ENCODE peak calls at places on chromosomes 1 and 21, in ten cellular contexts. D is B cell, J is kidney epithelial cell, X is mesothelial cell of epicardium, A is heart left ventricle, L is omental fat pad, G is GM20000, B is WTC11, Z is upper lobe of right lung, K is endothelial cell. T is an unnamed sample.

GRCh38 chr1:153168686-153169085 is 18.0 kb upstream of the SPRR2G start:
- DNase-seq in D (no peak), J (no peak), X (no peak), A (no peak), L (no peak), G (no peak), B (no peak), Z (no peak), K (no peak), T (no peak)

GRCh38 chr1:229694053-229694693 is 68.1 kb downstream of the URB2 start:
- DNase-seq in D (no peak), J (peak), X (no peak), A (peak), L (no peak), G (no peak), B (peak), Z (peak), K (peak), T (peak)

GRCh38 chr1:6490181-6491075 is 1.0 kb downstream of the PLEKHG5 start:
- DNase-seq in D (peak), J (no peak), X (peak), A (peak), L (peak), G (peak), B (peak), Z (peak), K (peak), T (peak)

GRCh38 chr1:173545688-173546087 is 57.2 kb downstream of the SLC9C2 start:
- DNase-seq in D (no peak), J (no peak), X (no peak), A (no peak), L (no peak), G (no peak), B (no peak), Z (no peak), K (no peak), T (no peak)

GRCh38 chr1:94843430-94843829 is 23.3 kb downstream of the SLC44A3 start:
- DNase-seq in D (no peak), J (no peak), X (no peak), A (no peak), L (no peak), G (no peak), B (no peak), Z (no peak), K (no peak), T (no peak)

GRCh38 chr1:147167361-147167760 is 4.9 kb downstream of the PRKAB2 start:
- DNase-seq in D (no peak), J (peak), X (no peak), A (no peak), L (no peak), G (no peak), B (no peak), Z (no peak), K (no peak), T (no peak)

GRCh38 chr1:200165493-200166220 is 138.1 kb downstream of the NR5A2 start:
- DNase-seq in D (no peak), J (no peak), X (no peak), A (no peak), L (no peak), G (no peak), B (no peak), Z (no peak), K (no peak), T (no peak)

GRCh38 chr1:162497104-162497722 is 405 bp upstream of the UHMK1 start:
- DNase-seq in D (no peak), J (no peak), X (no peak), A (no peak), L (no peak), G (no peak), B (peak), Z (no peak), K (no peak), T (no peak)

GRCh38 chr1:226975259-226975908 is 35.3 kb downstream of the COQ8A start:
- DNase-seq in D (no peak), J (no peak), X (no peak), A (no peak), L (peak), G (no peak), B (no peak), Z (no peak), K (no peak), T (no peak)

GRCh38 chr1:29698033-29698432 is 461.7 kb downstream of the PTPRU start:
- DNase-seq in D (no peak), J (no peak), X (no peak), A (no peak), L (no peak), G (no peak), B (peak), Z (peak), K (peak), T (peak)

GRCh38 chr1:40820251-40820797 is 36.7 kb downstream of the KCNQ4 start:
- DNase-seq in D (no peak), J (no peak), X (no peak), A (no peak), L (no peak), G (no peak), B (peak), Z (no peak), K (no peak), T (no peak)

GRCh38 chr1:226181996-226182714 is 4.4 kb downstream of the ACBD3 start:
- DNase-seq in D (peak), J (peak), X (no peak), A (no peak), L (no peak), G (peak), B (peak), Z (peak), K (peak), T (peak)

GRCh38 chr21:25506268-25506667 is 101.0 kb downstream of the MRPL39 start:
- DNase-seq in D (no peak), J (no peak), X (no peak), A (no peak), L (no peak), G (no peak), B (no peak), Z (no peak), K (no peak), T (no peak)

GRCh38 chr1:153790996-153791855 is 16.0 kb downstream of the SLC27A3 start:
- DNase-seq in D (peak), J (no peak), X (no peak), A (no peak), L (no peak), G (peak), B (no peak), Z (no peak), K (no peak), T (no peak)

GRCh38 chr1:173409613-173410012 is 67.5 kb upstream of the PRDX6 start:
- DNase-seq in D (peak), J (no peak), X (no peak), A (peak), L (no peak), G (no peak), B (no peak), Z (peak), K (no peak), T (no peak)

GRCh38 chr1:99808391-99809115 is 41.6 kb upstream of the AGL start:
- DNase-seq in D (peak), J (peak), X (no peak), A (no peak), L (no peak), G (peak), B (no peak), Z (no peak), K (peak), T (peak)

GRCh38 chr1:6010554-6010953 is 18.3 kb upstream of the NPHP4 start:
- DNase-seq in D (no peak), J (no peak), X (no peak), A (peak), L (no peak), G (no peak), B (no peak), Z (no peak), K (no peak), T (no peak)

GRCh38 chr1:228226956-228227791 is 19.3 kb downstream of the OBSCN start:
- DNase-seq in D (no peak), J (no peak), X (no peak), A (no peak), L (no peak), G (no peak), B (no peak), Z (no peak), K (no peak), T (no peak)

GRCh38 chr1:67372898-67373297 is 57.3 kb downstream of the SERBP1 start:
- DNase-seq in D (no peak), J (no peak), X (no peak), A (no peak), L (no peak), G (no peak), B (no peak), Z (no peak), K (no peak), T (no peak)

GRCh38 chr1:203592728-203593127 is 33.9 kb upstream of the ATP2B4 start:
- DNase-seq in D (no peak), J (no peak), X (no peak), A (no peak), L (no peak), G (no peak), B (no peak), Z (no peak), K (no peak), T (no peak)

GRCh38 chr1:209267968-209268367 is 315.5 kb upstream of the CAMK1G start:
- DNase-seq in D (no peak), J (no peak), X (no peak), A (no peak), L (no peak), G (no peak), B (no peak), Z (no peak), K (no peak), T (no peak)

GRCh38 chr1:214120951-214121350 is 133.2 kb downstream of the PROX1 start:
- DNase-seq in D (no peak), J (no peak), X (no peak), A (no peak), L (no peak), G (no peak), B (no peak), Z (no peak), K (no peak), T (no peak)

GRCh38 chr1:3657578-3658230 is 5.4 kb downstream of the TP73 start:
- DNase-seq in D (no peak), J (no peak), X (no peak), A (no peak), L (no peak), G (no peak), B (peak), Z (peak), K (no peak), T (no peak)

GRCh38 chr1:82838066-82838465 is 1037.3 kb downstream of the ADGRL2 start:
- DNase-seq in D (no peak), J (peak), X (no peak), A (no peak), L (no peak), G (no peak), B (no peak), Z (no peak), K (no peak), T (no peak)

DNA sequence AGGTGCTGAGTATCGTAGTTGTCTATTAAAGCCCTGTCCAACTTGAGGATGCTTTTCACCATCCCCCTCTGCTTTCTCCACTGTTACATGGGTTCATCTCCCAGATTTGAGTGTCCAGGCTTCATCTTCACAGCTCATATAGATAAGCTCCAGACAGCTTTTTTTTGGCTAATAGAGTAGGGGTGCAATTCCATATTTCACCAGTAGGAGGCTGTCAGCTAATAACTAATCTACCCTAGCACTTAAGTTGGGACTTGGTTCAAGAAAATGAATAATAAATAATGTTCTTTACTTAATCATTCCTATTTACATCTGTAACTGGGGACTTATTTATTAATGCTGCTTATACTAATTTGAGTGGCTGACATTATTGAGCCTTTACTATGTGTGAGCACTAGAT is 124.5 kb downstream of the IGSF21 start:
- DNase-seq in D (no peak), J (no peak), X (no peak), A (no peak), L (no peak), G (no peak), B (no peak), Z (no peak), K (no peak), T (no peak)
- TF ChIP-seq CTCF in D (peak), J (peak), X (peak), A (no peak), L (no peak), G (peak), B (peak), Z (peak), K (peak), T (peak)

DNA sequence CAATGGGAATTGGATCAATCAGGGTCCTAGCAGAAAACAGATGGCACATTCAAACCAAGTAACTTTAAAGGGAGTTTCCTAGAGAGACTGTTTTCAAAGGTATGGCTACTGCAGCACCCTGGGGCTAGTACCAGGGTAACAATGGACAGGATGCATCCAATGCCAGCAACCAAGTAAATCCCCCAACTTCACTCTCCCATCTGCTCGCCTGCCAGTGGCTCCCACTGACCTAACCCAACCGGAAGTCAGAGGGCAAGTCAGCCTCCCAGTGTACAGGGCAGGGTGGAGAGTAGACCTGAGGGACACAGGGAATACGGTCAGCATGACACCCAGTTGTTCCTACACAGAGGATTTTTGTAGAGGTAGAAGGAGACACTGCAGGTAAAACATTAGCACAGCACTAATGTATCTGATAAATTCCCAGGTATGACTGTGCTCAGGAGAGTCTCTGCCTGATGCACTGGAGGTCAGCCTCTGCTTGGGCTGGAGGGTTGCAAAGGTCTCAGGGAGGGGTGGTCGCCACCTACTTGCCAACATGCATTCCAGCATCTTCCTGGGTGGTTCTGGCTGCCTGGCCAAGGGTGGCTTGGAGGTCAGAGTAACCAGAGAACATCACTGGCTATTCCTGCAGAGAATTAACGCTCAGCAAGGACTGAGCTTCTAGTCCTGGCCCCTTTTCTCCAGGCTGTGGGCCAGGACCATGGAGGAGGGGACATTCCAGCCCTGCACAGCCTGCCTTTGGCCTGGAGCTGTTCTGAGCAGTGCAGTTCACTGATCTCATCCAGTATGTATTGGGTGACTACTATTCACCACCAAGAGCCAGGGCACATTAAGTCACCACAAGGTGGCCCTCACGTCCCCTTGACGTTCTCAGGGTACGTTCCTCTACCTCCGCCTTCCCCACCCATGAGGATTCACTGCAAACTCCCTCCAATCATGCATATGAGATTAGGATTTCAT is 5.1 kb upstream of the GJA4 start:
- DNase-seq in D (no peak), J (no peak), X (no peak), A (no peak), L (no peak), G (no peak), B (peak), Z (no peak), K (peak), T (no peak)
- TF ChIP-seq CTCF in D (no peak), J (no peak), X (no peak), A (peak), L (no peak), G (no peak), B (peak), Z (peak), K (peak), T (no peak)

DNA sequence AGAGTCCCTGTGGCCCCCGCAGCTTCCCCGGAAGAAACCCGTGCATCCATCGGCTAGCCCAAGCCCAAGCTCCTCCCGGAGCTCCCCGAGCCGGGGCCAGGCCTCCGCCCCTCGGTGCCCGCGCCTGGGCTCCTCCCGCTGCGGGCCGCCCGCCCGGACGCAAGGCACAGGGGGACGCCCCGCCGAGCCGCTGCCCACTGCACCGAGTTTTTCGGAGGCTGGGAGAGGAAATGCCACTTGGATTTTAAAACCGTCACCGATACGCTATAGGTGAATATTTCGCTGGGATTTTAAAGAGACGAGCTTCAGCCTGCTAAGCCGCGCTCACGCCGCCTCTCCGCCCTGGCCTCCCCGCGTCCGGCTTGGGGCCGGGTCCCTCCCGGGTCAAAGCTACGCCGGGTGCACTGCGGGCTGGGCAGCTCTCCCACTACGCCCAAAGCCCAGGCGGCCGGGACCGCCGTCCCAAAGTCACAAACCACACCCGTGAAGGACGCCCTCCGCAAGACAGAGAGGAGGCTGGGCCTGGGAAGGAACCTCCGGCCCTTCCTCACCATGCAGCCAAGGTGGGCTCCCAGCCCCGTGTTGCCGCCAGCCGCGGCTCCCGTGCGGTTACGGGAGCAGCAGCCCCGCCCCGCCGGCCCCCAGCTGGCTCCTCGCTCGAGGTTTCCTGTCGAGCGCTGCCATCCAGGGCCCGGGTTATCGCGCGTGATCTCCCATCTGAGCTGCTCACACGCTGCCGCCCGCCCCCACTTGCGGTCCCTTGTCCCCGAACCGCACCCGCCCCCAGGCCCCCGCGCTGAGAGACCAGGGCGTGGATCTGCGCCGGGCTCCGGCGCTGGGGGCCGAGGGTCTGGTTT is 63.2 kb downstream of the CD247 start:
- DNase-seq in D (peak), J (no peak), X (no peak), A (peak), L (peak), G (peak), B (peak), Z (peak), K (peak), T (peak)
- TF ChIP-seq CTCF in D (no peak), J (no peak), X (no peak), A (no peak), L (no peak), G (no peak), B (no peak), Z (no peak), K (no peak), T (no peak)

GRCh38 chr1:167342846-167343245 is 122.2 kb downstream of the POU2F1 start:
- DNase-seq in D (peak), J (no peak), X (no peak), A (no peak), L (no peak), G (peak), B (no peak), Z (no peak), K (no peak), T (no peak)
- TF ChIP-seq CTCF in D (peak), J (no peak), X (no peak), A (no peak), L (no peak), G (no peak), B (no peak), Z (peak), K (no peak), T (no peak)

DNA sequence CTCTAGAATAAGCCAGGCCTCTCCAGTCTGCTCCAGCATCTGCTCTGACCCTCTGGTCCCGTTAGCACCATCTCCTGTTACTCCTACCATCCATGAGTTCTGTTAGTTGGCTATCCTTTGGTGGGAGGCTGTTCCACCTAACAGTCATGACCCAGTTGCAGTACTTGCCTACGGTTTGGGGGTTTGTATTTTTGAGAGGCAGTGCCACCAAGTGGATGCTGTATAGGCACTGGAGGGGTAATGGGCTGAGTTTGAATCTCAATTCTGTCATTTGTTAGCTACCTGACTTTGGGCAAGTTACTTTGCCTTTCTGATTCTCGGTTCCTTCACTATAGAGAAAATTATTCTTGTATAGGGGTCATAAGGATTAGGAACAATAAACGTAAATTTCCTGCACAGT is 12.1 kb upstream of the C8B start:
- DNase-seq in D (no peak), J (no peak), X (no peak), A (no peak), L (no peak), G (no peak), B (no peak), Z (no peak), K (no peak), T (no peak)
- TF ChIP-seq CTCF in D (no peak), J (no peak), X (no peak), A (no peak), L (no peak), G (no peak), B (no peak), Z (no peak), K (no peak), T (no peak)

GRCh38 chr1:157137051-157137772 is 983 bp downstream of the ETV3 start:
- DNase-seq in D (peak), J (no peak), X (no peak), A (no peak), L (no peak), G (peak), B (no peak), Z (no peak), K (peak), T (peak)

GRCh38 chr1:157137773-157138219 is 399 bp downstream of the ETV3 start:
- DNase-seq in D (no peak), J (no peak), X (no peak), A (no peak), L (no peak), G (peak), B (no peak), Z (no peak), K (no peak), T (no peak)

GRCh38 chr1:157135070-157135469 is 3.1 kb downstream of the ETV3 start:
- DNase-seq in D (no peak), J (no peak), X (no peak), A (no peak), L (no peak), G (no peak), B (no peak), Z (no peak), K (no peak), T (no peak)

GRCh38 chr1:157135646-157136045 is 2.5 kb downstream of the ETV3 start:
- DNase-seq in D (no peak), J (no peak), X (no peak), A (no peak), L (no peak), G (no peak), B (no peak), Z (no peak), K (no peak), T (no peak)

DNA sequence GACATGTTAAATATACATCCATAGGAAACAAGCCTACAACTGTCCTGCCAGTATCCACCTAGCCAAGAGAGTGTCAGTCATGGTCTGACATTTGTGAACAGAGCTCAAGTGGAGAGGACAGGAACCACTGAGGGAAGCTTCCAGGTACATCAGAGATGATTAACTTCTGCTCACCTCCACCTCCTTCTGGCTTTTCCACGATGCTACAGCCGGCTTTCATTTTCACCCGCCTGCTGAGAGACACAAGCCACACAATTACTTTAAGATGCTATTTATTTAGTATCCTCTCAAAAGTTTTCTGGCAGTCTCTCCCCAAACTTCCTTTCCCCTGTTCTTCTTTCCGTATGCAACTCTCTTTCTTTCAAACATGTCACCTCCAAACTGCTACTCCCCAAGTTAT is 2.1 kb downstream of the ETV3 start:
- DNase-seq in D (no peak), J (no peak), X (no peak), A (no peak), L (no peak), G (no peak), B (no peak), Z (no peak), K (no peak), T (no peak)
- TF ChIP-seq CTCF in D (no peak), J (peak), X (no peak), A (no peak), L (no peak), G (no peak), B (no peak), Z (no peak), K (no peak), T (no peak)

GRCh38 chr1:24934300-24935195 is 4.5 kb upstream of the RUNX3 start:
- DNase-seq in D (no peak), J (no peak), X (no peak), A (no peak), L (no peak), G (no peak), B (no peak), Z (no peak), K (no peak), T (no peak)
- TF ChIP-seq CTCF in D (no peak), J (peak), X (no peak), A (no peak), L (no peak), G (no peak), B (no peak), Z (no peak), K (no peak), T (no peak)

GRCh38 chr1:182338806-182339370 is 52.7 kb downstream of the GLUL start:
- DNase-seq in D (no peak), J (no peak), X (no peak), A (no peak), L (no peak), G (no peak), B (no peak), Z (no peak), K (no peak), T (no peak)
- TF ChIP-seq CTCF in D (no peak), J (no peak), X (no peak), A (no peak), L (no peak), G (no peak), B (no peak), Z (no peak), K (no peak), T (no peak)

T was measured in nephron progenitor cell.